ENCODE peak calls at places on chromosomes 1 and 21, in ten cellular contexts. E is neural progenitor cell; B is CD8-positive, alpha-beta T cell; A is lower lobe of right lung; G is PC-3; W is right atrium auricular region; U is pancreas; N is RWPE2; O is uterus; T is cardiac muscle cell. H is an unnamed sample.

GRCh38 chr1:109826930-109827349 is 63.2 kb upstream of the EPS8L3 start:
- DNase-seq in E (no peak), B (no peak), A (no peak), G (no peak), W (peak), U (no peak), N (no peak), O (peak), T (no peak), H (no peak)

GRCh38 chr21:41460578-41461527 is 34.8 kb downstream of the MX1 start:
- DNase-seq in E (peak), B (peak), A (peak), G (peak), W (peak), U (peak), N (no peak), O (peak), T (peak), H (peak)

GRCh38 chr1:34806396-34806795 is 13.6 kb downstream of the GJA4 start:
- DNase-seq in E (no peak), B (no peak), A (no peak), G (no peak), W (no peak), U (no peak), N (no peak), O (no peak), T (no peak), H (no peak)

GRCh38 chr1:239999170-239999569 is 92.5 kb upstream of the FMN2 start:
- DNase-seq in E (no peak), B (no peak), A (no peak), G (peak), W (no peak), U (no peak), N (no peak), O (no peak), T (no peak), H (no peak)

GRCh38 chr21:38661296-38662223 is 144.2 kb upstream of the ETS2 start:
- DNase-seq in E (peak), B (no peak), A (peak), G (no peak), W (no peak), U (no peak), N (no peak), O (peak), T (peak), H (no peak)

GRCh38 chr21:42373181-42373907 is 7.0 kb upstream of the TFF1 start:
- DNase-seq in E (no peak), B (peak), A (no peak), G (no peak), W (no peak), U (no peak), N (no peak), O (no peak), T (no peak), H (no peak)

GRCh38 chr1:78370779-78371482 is 119.8 kb upstream of the PTGFR start:
- DNase-seq in E (no peak), B (no peak), A (no peak), G (peak), W (no peak), U (no peak), N (no peak), O (no peak), T (no peak), H (no peak)

GRCh38 chr1:111392460-111392945 is 35.0 kb downstream of the OVGP1 start:
- DNase-seq in E (no peak), B (no peak), A (no peak), G (no peak), W (no peak), U (no peak), N (no peak), O (no peak), T (no peak), H (no peak)

GRCh38 chr1:165365344-165365743 is 8.8 kb upstream of the LMX1A start:
- DNase-seq in E (no peak), B (no peak), A (no peak), G (peak), W (no peak), U (no peak), N (no peak), O (no peak), T (no peak), H (no peak)

GRCh38 chr1:64841330-64842065 is 96.6 kb downstream of the RAVER2 start:
- DNase-seq in E (no peak), B (no peak), A (no peak), G (peak), W (no peak), U (no peak), N (no peak), O (no peak), T (no peak), H (no peak)

GRCh38 chr1:32900956-32901822 is at the start of gene TMEM54:
- DNase-seq in E (peak), B (no peak), A (peak), G (peak), W (no peak), U (peak), N (peak), O (peak), T (peak), H (no peak)

GRCh38 chr1:2930971-2931721 is 90.1 kb upstream of the ACTRT2 start:
- DNase-seq in E (no peak), B (no peak), A (no peak), G (no peak), W (no peak), U (no peak), N (no peak), O (no peak), T (no peak), H (no peak)

GRCh38 chr21:37601915-37602314 is 235.3 kb downstream of the DYRK1A start:
- DNase-seq in E (no peak), B (no peak), A (no peak), G (no peak), W (no peak), U (no peak), N (no peak), O (no peak), T (no peak), H (no peak)

GRCh38 chr1:178134061-178134460 is 40.2 kb downstream of the RASAL2 start:
- DNase-seq in E (no peak), B (no peak), A (no peak), G (peak), W (no peak), U (no peak), N (no peak), O (no peak), T (no peak), H (no peak)

GRCh38 chr1:150302338-150302737 is 8.7 kb downstream of the MRPS21 start:
- DNase-seq in E (no peak), B (no peak), A (no peak), G (no peak), W (no peak), U (no peak), N (no peak), O (no peak), T (no peak), H (no peak)

GRCh38 chr1:19448491-19449439 is 36.6 kb downstream of the CAPZB start:
- DNase-seq in E (no peak), B (no peak), A (peak), G (peak), W (peak), U (no peak), N (no peak), O (peak), T (peak), H (no peak)

GRCh38 chr1:29672955-29673507 is 436.7 kb downstream of the PTPRU start:
- DNase-seq in E (no peak), B (no peak), A (no peak), G (no peak), W (peak), U (no peak), N (no peak), O (no peak), T (no peak), H (peak)

GRCh38 chr1:97553975-97554374 is 366.9 kb downstream of the DPYD start:
- DNase-seq in E (no peak), B (no peak), A (no peak), G (no peak), W (no peak), U (no peak), N (no peak), O (no peak), T (no peak), H (no peak)

GRCh38 chr21:20728691-20729090 is 269.5 kb upstream of the NCAM2 start:
- DNase-seq in E (no peak), B (no peak), A (no peak), G (no peak), W (no peak), U (no peak), N (no peak), O (no peak), T (peak), H (no peak)

GRCh38 chr21:36429672-36430546 is 44.7 kb downstream of the CHAF1B start:
- DNase-seq in E (peak), B (peak), A (peak), G (peak), W (peak), U (peak), N (peak), O (peak), T (peak), H (peak)

GRCh38 chr21:32311621-32312020 is 13.0 kb downstream of the MRAP start:
- DNase-seq in E (no peak), B (no peak), A (no peak), G (no peak), W (peak), U (no peak), N (no peak), O (no peak), T (no peak), H (no peak)

GRCh38 chr1:60503216-60503615 is 429.6 kb upstream of the C1orf87 start:
- DNase-seq in E (no peak), B (no peak), A (no peak), G (no peak), W (no peak), U (no peak), N (no peak), O (no peak), T (no peak), H (no peak)

GRCh38 chr1:170661646-170662411 is 2.1 kb upstream of the PRRX1 start:
- DNase-seq in E (peak), B (no peak), A (no peak), G (no peak), W (no peak), U (no peak), N (no peak), O (peak), T (peak), H (no peak)

GRCh38 chr21:44849616-44850130 is 23.8 kb downstream of the PTTG1IP start:
- DNase-seq in E (no peak), B (no peak), A (no peak), G (no peak), W (no peak), U (no peak), N (no peak), O (no peak), T (no peak), H (no peak)

GRCh38 chr1:83033682-83034081 is 965.2 kb downstream of the TTLL7 start:
- DNase-seq in E (no peak), B (no peak), A (no peak), G (peak), W (no peak), U (no peak), N (no peak), O (no peak), T (no peak), H (no peak)

GRCh38 chr1:170531758-170532657 is at the start of gene GORAB:
- DNase-seq in E (peak), B (peak), A (peak), G (peak), W (peak), U (peak), N (peak), O (peak), T (peak), H (peak)

GRCh38 chr1:12604114-12604874 is 13.7 kb downstream of the DHRS3 start:
- DNase-seq in E (no peak), B (peak), A (no peak), G (peak), W (peak), U (peak), N (peak), O (peak), T (peak), H (no peak)

GRCh38 chr1:5109652-5110051 is 455.2 kb downstream of the AJAP1 start:
- DNase-seq in E (peak), B (no peak), A (no peak), G (no peak), W (no peak), U (no peak), N (no peak), O (no peak), T (no peak), H (no peak)

GRCh38 chr21:26210614-26211013 is 40.0 kb upstream of the APP start:
- DNase-seq in E (no peak), B (no peak), A (no peak), G (no peak), W (no peak), U (no peak), N (no peak), O (no peak), T (no peak), H (no peak)

GRCh38 chr1:154353460-154353904 is 28.2 kb downstream of the ATP8B2 start:
- DNase-seq in E (peak), B (no peak), A (no peak), G (peak), W (peak), U (peak), N (no peak), O (no peak), T (peak), H (no peak)

GRCh38 chr1:65459397-65459768 is 38.9 kb downstream of the LEPR start:
- DNase-seq in E (peak), B (no peak), A (no peak), G (peak), W (no peak), U (no peak), N (no peak), O (no peak), T (peak), H (no peak)

GRCh38 chr1:208475951-208476824 is 232.0 kb upstream of the PLXNA2 start:
- DNase-seq in E (peak), B (no peak), A (no peak), G (peak), W (peak), U (no peak), N (no peak), O (no peak), T (peak), H (no peak)

GRCh38 chr1:79198841-79199240 is 192.3 kb upstream of the ADGRL4 start:
- DNase-seq in E (no peak), B (no peak), A (no peak), G (peak), W (no peak), U (no peak), N (no peak), O (no peak), T (no peak), H (no peak)

GRCh38 chr1:63827411-63828321 is 53.8 kb downstream of the ROR1 start:
- DNase-seq in E (no peak), B (no peak), A (no peak), G (no peak), W (no peak), U (no peak), N (no peak), O (no peak), T (no peak), H (no peak)

GRCh38 chr1:56135069-56135863 is 444.1 kb downstream of the PLPP3 start:
- DNase-seq in E (no peak), B (no peak), A (no peak), G (peak), W (no peak), U (no peak), N (no peak), O (no peak), T (no peak), H (no peak)

GRCh38 chr21:43778469-43779335 is 2.6 kb upstream of the CSTB start:
- DNase-seq in E (no peak), B (no peak), A (no peak), G (peak), W (no peak), U (no peak), N (no peak), O (no peak), T (no peak), H (no peak)
- H3K27ac ChIP-seq in E (no peak), B (no peak), A (peak), G (peak), W (no peak), U (no peak), N (no peak), O (no peak), T (no peak), H (peak)

GRCh38 chr1:92326681-92327080 is 27.8 kb downstream of the RPAP2 start:
- DNase-seq in E (no peak), B (no peak), A (no peak), G (peak), W (no peak), U (no peak), N (no peak), O (no peak), T (no peak), H (no peak)

GRCh38 chr1:92329356-92330129 is 30.7 kb downstream of the RPAP2 start:
- DNase-seq in E (no peak), B (no peak), A (no peak), G (peak), W (no peak), U (no peak), N (peak), O (no peak), T (no peak), H (no peak)

GRCh38 chr1:92327794-92328193 is 28.9 kb downstream of the RPAP2 start:
- DNase-seq in E (no peak), B (no peak), A (no peak), G (no peak), W (no peak), U (no peak), N (no peak), O (no peak), T (no peak), H (no peak)

GRCh38 chr1:92324784-92325183 is 25.9 kb downstream of the RPAP2 start:
- DNase-seq in E (no peak), B (no peak), A (no peak), G (no peak), W (no peak), U (no peak), N (no peak), O (no peak), T (no peak), H (no peak)

GRCh38 chr1:92323473-92324453 is 24.9 kb downstream of the RPAP2 start:
- DNase-seq in E (no peak), B (no peak), A (no peak), G (no peak), W (no peak), U (no peak), N (no peak), O (no peak), T (no peak), H (no peak)
- H3K27ac ChIP-seq in E (no peak), B (no peak), A (no peak), G (no peak), W (no peak), U (no peak), N (no peak), O (no peak), T (no peak), H (no peak)

GRCh38 chr1:17094664-17095063 is 24.6 kb downstream of the PADI2 start:
- DNase-seq in E (no peak), B (no peak), A (no peak), G (no peak), W (no peak), U (no peak), N (no peak), O (no peak), T (no peak), H (no peak)

GRCh38 chr1:17089496-17089895 is 29.8 kb downstream of the PADI2 start:
- DNase-seq in E (no peak), B (no peak), A (no peak), G (no peak), W (no peak), U (no peak), N (no peak), O (no peak), T (no peak), H (no peak)

GRCh38 chr1:17090844-17091243 is 28.4 kb downstream of the PADI2 start:
- DNase-seq in E (no peak), B (no peak), A (no peak), G (no peak), W (no peak), U (peak), N (no peak), O (no peak), T (no peak), H (no peak)

GRCh38 chr1:17093822-17094393 is 25.3 kb downstream of the PADI2 start:
- DNase-seq in E (no peak), B (no peak), A (no peak), G (no peak), W (no peak), U (no peak), N (no peak), O (no peak), T (no peak), H (no peak)

DNA sequence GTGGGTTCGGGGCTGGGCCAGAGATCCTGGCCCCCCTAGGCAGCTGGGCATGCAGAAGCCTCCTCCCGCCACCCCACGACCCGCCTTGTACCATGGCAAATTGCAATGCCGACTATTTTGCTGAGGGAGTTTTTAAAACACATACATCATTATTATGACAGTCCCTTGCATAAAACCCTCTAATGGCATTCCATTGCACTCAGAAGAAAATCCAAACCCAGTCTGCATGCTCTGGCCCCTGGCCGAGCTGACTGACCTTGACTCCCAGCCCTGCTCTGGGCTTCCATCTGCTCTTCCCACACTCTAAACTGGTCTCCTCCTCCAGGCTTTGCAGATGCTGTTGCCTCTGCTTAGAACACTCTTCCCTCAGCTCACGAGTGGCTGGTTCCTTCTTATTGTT is 28.0 kb downstream of the PADI2 start:
- DNase-seq in E (no peak), B (no peak), A (no peak), G (no peak), W (no peak), U (peak), N (no peak), O (no peak), T (no peak), H (no peak)
- H3K27ac ChIP-seq in E (no peak), B (no peak), A (no peak), G (no peak), W (no peak), U (peak), N (no peak), O (no peak), T (no peak), H (peak)

GRCh38 chr1:36465731-36466369 is 1.7 kb upstream of the MRPS15 start:
- DNase-seq in E (no peak), B (no peak), A (no peak), G (peak), W (no peak), U (no peak), N (no peak), O (no peak), T (no peak), H (no peak)
- H3K27ac ChIP-seq in E (no peak), B (no peak), A (peak), G (no peak), W (no peak), U (no peak), N (peak), O (no peak), T (no peak), H (no peak)

DNA sequence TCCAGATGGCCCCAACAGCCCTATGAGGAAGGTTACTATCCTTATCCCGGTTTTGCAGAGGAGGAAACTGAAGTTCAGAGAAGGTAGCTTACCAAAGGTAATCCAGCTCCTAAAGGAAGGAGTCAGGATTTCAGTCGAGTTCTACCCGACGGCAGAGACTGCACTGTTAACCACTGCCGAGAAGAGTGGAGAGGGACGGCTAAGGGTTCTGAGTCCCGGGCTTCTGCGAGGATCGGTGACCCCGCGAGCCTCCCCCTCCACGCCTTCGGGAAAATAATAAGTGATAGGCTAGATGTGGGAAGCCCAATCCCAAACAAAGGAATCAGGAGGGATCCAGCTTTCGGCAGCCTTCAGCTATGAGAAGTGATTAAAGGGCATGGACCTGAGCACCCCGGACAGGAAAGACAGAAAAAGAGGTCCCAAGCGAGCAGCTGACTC is 587 bp downstream of the TMEM53 start:
- DNase-seq in E (no peak), B (no peak), A (no peak), G (peak), W (no peak), U (no peak), N (no peak), O (no peak), T (no peak), H (no peak)
- H3K27ac ChIP-seq in E (no peak), B (peak), A (peak), G (peak), W (peak), U (peak), N (peak), O (peak), T (peak), H (peak)

DNA sequence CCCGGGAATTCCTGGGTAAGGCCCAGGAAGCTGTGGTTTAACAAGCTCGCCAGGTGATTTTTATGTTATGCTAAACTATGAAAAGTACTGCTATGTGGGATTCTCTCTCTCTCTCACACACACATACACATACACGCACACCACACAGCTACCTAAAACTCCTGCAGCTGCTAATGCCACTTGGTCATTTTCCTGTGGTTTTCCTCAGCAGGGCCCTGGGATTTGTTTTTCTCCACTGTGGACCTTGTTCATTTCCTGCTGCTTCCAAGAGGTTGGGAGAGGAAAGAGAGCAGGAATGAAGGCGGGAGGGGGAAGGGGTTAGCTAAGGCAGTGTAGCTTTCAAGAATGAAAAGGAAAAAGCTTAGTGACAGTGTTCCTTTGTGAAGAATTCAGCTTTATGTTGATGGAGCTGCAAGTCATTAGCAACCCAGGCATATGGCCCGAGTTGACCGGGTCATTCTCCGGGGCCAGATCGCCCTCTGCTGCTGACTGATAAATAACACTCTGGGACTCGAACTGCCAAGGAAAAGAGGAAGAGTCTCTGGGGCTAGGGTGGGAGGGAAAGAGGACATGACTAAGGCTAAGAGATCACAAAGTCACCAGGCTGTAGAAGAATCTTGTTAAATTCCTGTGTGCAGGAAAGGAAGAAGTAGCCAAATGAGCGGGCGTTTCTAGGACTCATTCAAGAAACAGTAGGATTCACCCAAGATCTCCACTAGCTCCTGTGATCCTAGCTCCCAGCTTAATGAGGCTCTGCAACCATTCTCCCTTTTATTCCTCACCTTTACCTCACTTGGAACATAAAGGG is 30.5 kb upstream of the LRIG2 start:
- DNase-seq in E (peak), B (no peak), A (peak), G (peak), W (peak), U (peak), N (peak), O (peak), T (peak), H (no peak)
- H3K27ac ChIP-seq in E (peak), B (no peak), A (no peak), G (peak), W (no peak), U (no peak), N (peak), O (no peak), T (peak), H (no peak)

H was measured in breast epithelium.